ENCODE peak calls at places on chromosomes 3 and 15, in five cellular contexts. One of them, this sample, is unnamed.

GRCh38 chr3:78977073-78977472 is 790.7 kb downstream of the ROBO1 start:
- DNase-seq in GM12865: no peak
- DNase-seq in fibroblast of lung: no peak
- DNase-seq in fibroblast of pulmonary artery: no peak
- DNase-seq in HepG2: no peak
- DNase-seq in this sample: no peak

GRCh38 chr3:36259580-36259979 is 120.7 kb upstream of the STAC start:
- DNase-seq in HepG2: no peak
- DNase-seq in fibroblast of pulmonary artery: no peak
- DNase-seq in fibroblast of lung: no peak
- DNase-seq in GM12865: no peak
- DNase-seq in this sample: no peak

GRCh38 chr3:107699682-107700081 is 176.9 kb downstream of the BBX start:
- DNase-seq in HepG2: no peak
- DNase-seq in fibroblast of pulmonary artery: no peak
- DNase-seq in GM12865: no peak
- DNase-seq in fibroblast of lung: no peak
- DNase-seq in this sample: no peak

GRCh38 chr3:122975163-122975923 is 52.2 kb downstream of the SEMA5B start:
- DNase-seq in fibroblast of lung: peak; percentile 36
- DNase-seq in HepG2: no peak
- DNase-seq in fibroblast of pulmonary artery: peak; percentile 16
- DNase-seq in GM12865: no peak
- DNase-seq in this sample: peak; percentile 61

GRCh38 chr3:175590745-175591144 is 731.6 kb downstream of the NAALADL2 start:
- DNase-seq in fibroblast of lung: no peak
- DNase-seq in GM12865: no peak
- DNase-seq in HepG2: no peak
- DNase-seq in fibroblast of pulmonary artery: no peak
- DNase-seq in this sample: no peak

GRCh38 chr15:67082007-67082536 is 16.7 kb downstream of the SMAD3 start:
- DNase-seq in HepG2: no peak
- DNase-seq in fibroblast of lung: no peak
- DNase-seq in GM12865: peak; percentile 92
- DNase-seq in fibroblast of pulmonary artery: no peak
- DNase-seq in this sample: no peak

GRCh38 chr3:126259411-126260391 is 79.3 kb upstream of the ALDH1L1 start:
- DNase-seq in GM12865: peak; percentile 12
- DNase-seq in fibroblast of pulmonary artery: peak; percentile 32
- DNase-seq in fibroblast of lung: peak; percentile 41
- DNase-seq in HepG2: peak; percentile 29
- DNase-seq in this sample: no peak

GRCh38 chr3:83523470-83524073 is 1435.2 kb upstream of the CADM2 start:
- DNase-seq in fibroblast of pulmonary artery: peak; percentile 59
- DNase-seq in fibroblast of lung: peak; percentile 46
- DNase-seq in GM12865: peak; percentile 71
- DNase-seq in HepG2: peak; percentile 64
- DNase-seq in this sample: peak; percentile 23

GRCh38 chr3:155738580-155739076 is 6.2 kb downstream of the PLCH1 start:
- DNase-seq in fibroblast of lung: no peak
- DNase-seq in GM12865: no peak
- DNase-seq in HepG2: no peak
- DNase-seq in fibroblast of pulmonary artery: no peak
- DNase-seq in this sample: no peak

GRCh38 chr3:16608816-16609215 is 3.6 kb upstream of the DAZL start:
- DNase-seq in fibroblast of pulmonary artery: no peak
- DNase-seq in HepG2: no peak
- DNase-seq in GM12865: no peak
- DNase-seq in fibroblast of lung: no peak
- DNase-seq in this sample: no peak

GRCh38 chr15:66746231-66746605 is 44.2 kb downstream of the SMAD6 start:
- DNase-seq in HepG2: no peak
- DNase-seq in fibroblast of lung: no peak
- DNase-seq in fibroblast of pulmonary artery: no peak
- DNase-seq in GM12865: no peak
- DNase-seq in this sample: no peak

GRCh38 chr15:23567921-23568320 is 2.4 kb downstream of the MKRN3 start:
- DNase-seq in fibroblast of lung: no peak
- DNase-seq in GM12865: no peak
- DNase-seq in HepG2: no peak
- DNase-seq in fibroblast of pulmonary artery: no peak
- DNase-seq in this sample: no peak

GRCh38 chr15:51861557-51862350 is 32.3 kb downstream of the TMOD3 start:
- DNase-seq in HepG2: no peak
- DNase-seq in GM12865: no peak
- DNase-seq in fibroblast of pulmonary artery: no peak
- DNase-seq in fibroblast of lung: no peak
- DNase-seq in this sample: no peak

GRCh38 chr3:115436767-115437301 is 186.5 kb upstream of the GAP43 start:
- DNase-seq in fibroblast of pulmonary artery: peak; percentile 97
- DNase-seq in GM12865: no peak
- DNase-seq in fibroblast of lung: peak; percentile 94
- DNase-seq in HepG2: peak; percentile 1
- DNase-seq in this sample: peak; percentile 80

GRCh38 chr3:47394140-47394855 is 13.5 kb downstream of the PTPN23 start:
- DNase-seq in fibroblast of pulmonary artery: peak; percentile 56
- DNase-seq in fibroblast of lung: no peak
- DNase-seq in HepG2: peak; percentile 85
- DNase-seq in GM12865: no peak
- DNase-seq in this sample: peak; percentile 21

GRCh38 chr3:12948891-12949711 is 107.7 kb upstream of the RPL32 start:
- DNase-seq in fibroblast of lung: peak; percentile 9
- DNase-seq in HepG2: no peak
- DNase-seq in fibroblast of pulmonary artery: peak; percentile 33
- DNase-seq in GM12865: peak; percentile 60
- DNase-seq in this sample: no peak

GRCh38 chr15:38750816-38751215 is 186.2 kb upstream of the RASGRP1 start:
- DNase-seq in fibroblast of pulmonary artery: no peak
- DNase-seq in GM12865: no peak
- DNase-seq in fibroblast of lung: no peak
- DNase-seq in HepG2: no peak
- DNase-seq in this sample: no peak

GRCh38 chr15:64354683-64355558 is 1.1 kb downstream of the CSNK1G1 start:
- DNase-seq in HepG2: no peak
- DNase-seq in GM12865: peak; percentile 17
- DNase-seq in fibroblast of lung: no peak
- DNase-seq in fibroblast of pulmonary artery: no peak
- DNase-seq in this sample: no peak

GRCh38 chr3:14152963-14153355 is 25.4 kb downstream of the XPC start:
- DNase-seq in GM12865: no peak
- DNase-seq in fibroblast of lung: no peak
- DNase-seq in HepG2: no peak
- DNase-seq in fibroblast of pulmonary artery: no peak
- DNase-seq in this sample: no peak

GRCh38 chr3:16112910-16113504 is 61.5 kb upstream of the GALNT15 start:
- DNase-seq in fibroblast of pulmonary artery: peak; percentile 65
- DNase-seq in HepG2: no peak
- DNase-seq in GM12865: no peak
- DNase-seq in fibroblast of lung: peak; percentile 68
- DNase-seq in this sample: no peak

GRCh38 chr3:64445318-64446300 is 220.3 kb upstream of the PRICKLE2 start:
- DNase-seq in HepG2: no peak
- DNase-seq in GM12865: no peak
- DNase-seq in fibroblast of lung: peak; percentile 42
- DNase-seq in fibroblast of pulmonary artery: peak; percentile 36
- DNase-seq in this sample: no peak

GRCh38 chr3:179825527-179826246 is 172.8 kb downstream of the USP13 start:
- DNase-seq in fibroblast of lung: no peak
- DNase-seq in HepG2: no peak
- DNase-seq in GM12865: no peak
- DNase-seq in fibroblast of pulmonary artery: no peak
- DNase-seq in this sample: no peak

GRCh38 chr15:78875107-78875914 is 2.6 kb downstream of the MORF4L1 start:
- DNase-seq in GM12865: peak; percentile 21
- DNase-seq in HepG2: no peak
- DNase-seq in fibroblast of pulmonary artery: peak; percentile 14
- DNase-seq in fibroblast of lung: no peak
- DNase-seq in this sample: no peak

GRCh38 chr3:113698891-113699465 is 2.5 kb upstream of the USF3 start:
- DNase-seq in fibroblast of lung: peak; percentile 27
- DNase-seq in GM12865: peak; percentile 21
- DNase-seq in HepG2: no peak
- DNase-seq in fibroblast of pulmonary artery: peak; percentile 14
- DNase-seq in this sample: no peak

GRCh38 chr3:113697192-113698090 is 999 bp upstream of the USF3 start:
- DNase-seq in fibroblast of lung: peak; percentile 62
- DNase-seq in HepG2: peak; percentile 7
- DNase-seq in fibroblast of pulmonary artery: peak; percentile 22
- DNase-seq in GM12865: peak; percentile 30
- DNase-seq in this sample: no peak

GRCh38 chr3:113696658-113697191 is 283 bp upstream of the USF3 start:
- DNase-seq in fibroblast of pulmonary artery: peak; percentile 99
- DNase-seq in fibroblast of lung: peak; percentile 99
- DNase-seq in HepG2: peak; percentile 98
- DNase-seq in GM12865: peak; percentile 100
- DNase-seq in this sample: peak; percentile 96

GRCh38 chr3:113695818-113696645 is at the start of gene USF3:
- DNase-seq in GM12865: peak; percentile 90
- DNase-seq in HepG2: peak; percentile 45
- DNase-seq in fibroblast of lung: peak; percentile 56
- DNase-seq in fibroblast of pulmonary artery: peak; percentile 56
- DNase-seq in this sample: no peak

GRCh38 chr3:113698213-113698742 is 1.8 kb upstream of the USF3 start:
- DNase-seq in HepG2: no peak
- DNase-seq in GM12865: no peak
- DNase-seq in fibroblast of pulmonary artery: no peak
- DNase-seq in fibroblast of lung: no peak
- DNase-seq in this sample: no peak
- H3K4me3 ChIP-seq in HepG2: no peak overlapping the region
- H3K4me3 ChIP-seq in GM12865: peak overlapping the region; percentile 80
- H3K4me3 ChIP-seq in fibroblast of pulmonary artery: no peak overlapping the region
- H3K4me3 ChIP-seq in fibroblast of lung: peak overlapping the region; percentile 92
- H3K4me3 ChIP-seq in this sample: no peak overlapping the region

DNA sequence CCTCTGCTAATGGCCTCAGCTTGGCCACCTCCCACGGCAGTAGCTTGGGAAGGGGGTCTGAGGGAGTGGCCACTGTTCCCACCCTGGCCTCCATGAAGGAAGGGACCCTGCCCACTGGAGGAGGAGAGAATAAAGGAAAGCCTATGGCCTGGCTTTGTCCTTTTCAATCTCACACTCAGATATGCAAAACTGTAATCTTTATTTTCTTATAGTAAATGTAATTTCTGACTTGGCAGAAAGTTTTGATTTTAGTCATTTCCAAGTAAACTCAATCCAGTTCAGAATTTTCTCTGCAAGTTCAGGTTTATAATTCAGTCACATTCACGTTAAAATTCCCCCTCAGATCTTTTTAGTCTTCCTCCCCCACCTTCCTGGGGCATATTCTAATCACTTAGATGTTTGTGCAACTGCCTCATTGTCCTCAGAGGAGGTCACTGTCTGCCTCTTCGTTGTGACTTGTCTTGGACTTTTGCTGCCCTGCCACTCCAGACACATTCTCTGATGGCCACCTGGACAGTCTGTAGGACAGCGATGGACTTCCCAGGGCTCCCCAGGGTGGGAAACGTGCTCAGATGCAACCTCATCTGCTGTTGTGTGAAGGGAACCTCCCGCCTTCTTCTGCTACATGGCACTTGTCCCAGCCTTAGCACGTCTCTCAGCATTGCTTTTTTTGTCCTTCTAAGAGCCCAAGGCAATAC is 222.8 kb upstream of the TBL1XR1 start:
- DNase-seq in fibroblast of lung: no peak
- DNase-seq in HepG2: no peak
- DNase-seq in fibroblast of pulmonary artery: no peak
- DNase-seq in GM12865: peak; percentile 50
- DNase-seq in this sample: no peak
- TF ChIP-seq CTCF in fibroblast of lung: no peak
- TF ChIP-seq CTCF in HepG2: no peak
- TF ChIP-seq CTCF in fibroblast of pulmonary artery: no peak
- TF ChIP-seq CTCF in GM12865: no peak
- TF ChIP-seq CTCF in this sample: no peak

GRCh38 chr15:98801234-98801561 is 152.9 kb downstream of the IGF1R start:
- DNase-seq in GM12865: no peak
- DNase-seq in fibroblast of pulmonary artery: no peak
- DNase-seq in fibroblast of lung: no peak
- DNase-seq in HepG2: no peak
- DNase-seq in this sample: no peak
- H3K4me3 ChIP-seq in GM12865: no peak overlapping the region
- H3K4me3 ChIP-seq in fibroblast of pulmonary artery: no peak overlapping the region
- H3K4me3 ChIP-seq in fibroblast of lung: no peak overlapping the region
- H3K4me3 ChIP-seq in HepG2: no peak overlapping the region
- H3K4me3 ChIP-seq in this sample: no peak overlapping the region

GRCh38 chr15:90231028-90232017 is 2.4 kb downstream of the CIB1 start:
- DNase-seq in HepG2: no peak
- DNase-seq in fibroblast of lung: peak; percentile 5
- DNase-seq in GM12865: peak; percentile 85
- DNase-seq in fibroblast of pulmonary artery: no peak
- DNase-seq in this sample: no peak

GRCh38 chr15:90232196-90232595 is 1.5 kb downstream of the CIB1 start:
- DNase-seq in HepG2: no peak
- DNase-seq in fibroblast of lung: no peak
- DNase-seq in fibroblast of pulmonary artery: no peak
- DNase-seq in GM12865: peak; percentile 51
- DNase-seq in this sample: no peak

GRCh38 chr15:90233701-90234518 is at the start of the genes CIB1 and GDPGP1:
- DNase-seq in fibroblast of lung: peak; percentile 97
- DNase-seq in fibroblast of pulmonary artery: peak; percentile 97
- DNase-seq in GM12865: peak; percentile 99
- DNase-seq in HepG2: peak; percentile 88
- DNase-seq in this sample: peak; percentile 81

GRCh38 chr15:90234519-90234988 is 545 bp downstream of the GDPGP1 start:
- DNase-seq in fibroblast of pulmonary artery: peak; percentile 35
- DNase-seq in fibroblast of lung: peak; percentile 21
- DNase-seq in HepG2: peak; percentile 24
- DNase-seq in GM12865: no peak
- DNase-seq in this sample: no peak

GRCh38 chr15:90232941-90233700 is 620 bp downstream of the CIB1 start:
- DNase-seq in HepG2: peak; percentile 84
- DNase-seq in fibroblast of pulmonary artery: peak; percentile 29
- DNase-seq in GM12865: peak; percentile 79
- DNase-seq in fibroblast of lung: peak; percentile 41
- DNase-seq in this sample: no peak
- TF ChIP-seq CTCF in HepG2: peak; percentile 86
- TF ChIP-seq CTCF in fibroblast of pulmonary artery: peak; percentile 44
- TF ChIP-seq CTCF in GM12865: peak; percentile 39
- TF ChIP-seq CTCF in fibroblast of lung: peak; percentile 47
- TF ChIP-seq CTCF in this sample: peak; percentile 41

DNA sequence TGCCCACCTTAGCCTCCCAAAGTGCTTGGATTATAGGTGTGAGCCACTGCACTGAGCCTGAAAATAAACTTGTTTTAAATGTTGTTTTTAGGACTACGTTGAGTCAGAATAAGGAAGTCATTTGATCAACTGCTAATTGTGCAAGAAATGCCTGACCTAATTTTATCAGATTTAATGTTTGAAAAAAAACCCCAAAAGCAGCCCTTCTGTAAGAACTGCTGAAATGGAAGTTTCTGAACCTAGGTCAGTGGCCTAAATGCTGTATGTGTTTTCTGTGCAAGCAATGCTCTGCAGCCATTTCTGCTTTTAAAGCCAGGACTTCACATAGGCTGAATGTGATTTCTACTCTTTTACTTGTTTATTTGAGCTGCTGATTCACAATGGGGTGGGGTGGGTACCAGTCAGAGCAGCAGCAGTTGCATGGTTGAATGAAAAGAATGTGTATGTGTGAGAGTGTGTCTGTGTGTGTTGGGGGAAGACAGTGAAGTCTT is 6.6 kb downstream of the GPX1 start:
- DNase-seq in fibroblast of pulmonary artery: peak; percentile 77
- DNase-seq in fibroblast of lung: peak; percentile 90
- DNase-seq in GM12865: peak; percentile 16
- DNase-seq in HepG2: no peak
- DNase-seq in this sample: peak; percentile 89
- H3K4me3 ChIP-seq in fibroblast of pulmonary artery: no peak overlapping the region
- H3K4me3 ChIP-seq in fibroblast of lung: no peak overlapping the region
- H3K4me3 ChIP-seq in GM12865: no peak overlapping the region
- H3K4me3 ChIP-seq in HepG2: no peak overlapping the region
- H3K4me3 ChIP-seq in this sample: no peak overlapping the region

This sample was measured in kidney epithelial cell.